ENCODE peak calls at places on chromosomes 3 and 15, in four cellular contexts. L, Z, U and A are unnamed samples.
A peak's percentile ranks its signal among the peaks of the same experiment; 100 is the strongest.

GRCh38 chr3:71796268-71796667 is 11.3 kb upstream of the PROK2 start:
- DNase-seq in L (no peak), U (no peak), Z (no peak), A (no peak)

GRCh38 chr3:146638718-146639117 is 33.6 kb upstream of the PLSCR5 start:
- DNase-seq in L (no peak), Z (no peak), U (no peak), A (no peak)

GRCh38 chr15:30992073-30992363 is 590 bp upstream of the MTMR10 start:
- DNase-seq in U (no peak), L (no peak), Z (no peak), A (no peak)

GRCh38 chr3:176795897-176796296 is 401.4 kb downstream of the TBL1XR1 start:
- DNase-seq in Z (no peak), L (no peak), U (no peak), A (no peak)

GRCh38 chr15:63870403-63871209 is 36.9 kb upstream of the HERC1 start:
- DNase-seq in U (no peak), L (no peak), Z (no peak), A (no peak)

GRCh38 chr15:58649175-58649574 is 100.3 kb downstream of the ADAM10 start:
- DNase-seq in L (no peak), Z (no peak), U (no peak), A (no peak)

GRCh38 chr15:51375966-51376640 is 34.6 kb downstream of the GLDN start:
- DNase-seq in Z (no peak), U (no peak), L (no peak), A (no peak)

GRCh38 chr15:40873625-40874561 is at the start of gene RHOV:
- DNase-seq in U (peak; percentile 23), Z (no peak), L (no peak), A (peak; percentile 25)

GRCh38 chr15:48494646-48495045 is 150.9 kb downstream of the FBN1 start:
- DNase-seq in Z (no peak), U (no peak), L (no peak), A (no peak)